ENCODE peak calls at places on chromosome 3, in nine cellular contexts. E is fibroblast of pulmonary artery, M is coronary artery, T is astrocyte of the spinal cord, L is AG04450, K is pancreas, D is WTC11, U is ovary, H is colonic mucosa. S is an unnamed sample.

GRCh38 chr3:175381685-175382084 is 522.6 kb downstream of the NAALADL2 start:
- DNase-seq in D (no peak), M (no peak), K (no peak), U (no peak), H (no peak), E (no peak), T (no peak), L (no peak), S (no peak)

GRCh38 chr3:123552095-123552714 is 32.6 kb downstream of the HACD2 start:
- DNase-seq in D (no peak), T (peak; percentile 10), E (peak; percentile 35), H (no peak), M (no peak), K (no peak), U (no peak), L (no peak), S (peak; percentile 27)

GRCh38 chr3:71120012-71120411 is 463.5 kb downstream of the FOXP1 start:
- DNase-seq in T (no peak), K (no peak), E (no peak), H (no peak), U (no peak), D (no peak), M (no peak), L (no peak), S (no peak)

GRCh38 chr3:188184649-188185048 is 30.7 kb downstream of the LPP start:
- DNase-seq in H (no peak), E (no peak), D (no peak), U (no peak), K (no peak), M (no peak), L (no peak), T (no peak), S (no peak)

GRCh38 chr3:173938159-173938558 is 540.6 kb downstream of the NLGN1 start:
- DNase-seq in L (no peak), T (peak; percentile 76), K (no peak), E (peak; percentile 56), M (no peak), H (no peak), D (no peak), U (no peak), S (peak; percentile 17)

GRCh38 chr3:134937256-134938023 is 142.4 kb downstream of the EPHB1 start:
- DNase-seq in D (peak; percentile 59), U (no peak), E (no peak), H (no peak), K (no peak), M (no peak), L (no peak), T (no peak), S (peak; percentile 9)

GRCh38 chr3:134300520-134300919 is 49.9 kb upstream of the RYK start:
- DNase-seq in L (no peak), H (no peak), T (no peak), K (no peak), D (peak; percentile 41), U (no peak), E (no peak), M (no peak), S (no peak)

GRCh38 chr3:190269096-190269495 is 53.1 kb downstream of the CLDN1 start:
- DNase-seq in E (peak; percentile 71), D (no peak), T (no peak), K (no peak), M (no peak), U (no peak), H (no peak), L (no peak), S (peak; percentile 7)

GRCh38 chr3:37986479-37987314 is 3.9 kb upstream of the VILL start:
- DNase-seq in U (no peak), H (peak; percentile 96), T (no peak), L (no peak), K (peak; percentile 95), E (no peak), M (peak; percentile 66), D (no peak), S (peak; percentile 50)

GRCh38 chr3:151265866-151266265 is 12.5 kb downstream of the P2RY14 start:
- DNase-seq in D (peak; percentile 51), E (no peak), K (no peak), L (no peak), M (no peak), U (no peak), H (no peak), T (no peak), S (no peak)

GRCh38 chr3:107884719-107885460 is 205.9 kb downstream of the CD47 start:
- DNase-seq in E (peak; percentile 80), T (peak; percentile 46), M (no peak), U (no peak), L (peak; percentile 10), H (no peak), K (no peak), D (no peak), S (peak; percentile 13)

GRCh38 chr3:111910806-111911205 is 51.7 kb downstream of the PHLDB2 start:
- DNase-seq in U (no peak), L (no peak), T (peak; percentile 69), M (no peak), K (no peak), E (peak; percentile 92), D (no peak), H (no peak), S (peak; percentile 27)

GRCh38 chr3:154615451-154615850 is 185.5 kb upstream of the GPR149 start:
- DNase-seq in K (no peak), M (no peak), U (no peak), E (no peak), H (no peak), D (no peak), L (no peak), T (no peak), S (peak; percentile 21)

GRCh38 chr3:187136936-187137335 is 2.4 kb downstream of the RPL39L start:
- DNase-seq in T (peak; percentile 35), K (no peak), M (no peak), H (no peak), E (peak; percentile 47), L (peak; percentile 13), U (no peak), D (no peak), S (peak; percentile 85)

GRCh38 chr3:187139126-187139894 is at the start of gene RPL39L:
- DNase-seq in E (peak; percentile 87), K (peak; percentile 61), M (peak; percentile 87), H (peak; percentile 88), T (peak; percentile 89), D (peak; percentile 91), U (peak; percentile 82), L (peak; percentile 45), S (peak; percentile 58)

GRCh38 chr3:187136347-187136746 is 2.9 kb downstream of the RPL39L start:
- DNase-seq in H (no peak), U (no peak), T (no peak), K (no peak), E (no peak), L (no peak), D (no peak), M (no peak), S (no peak)

GRCh38 chr3:187139895-187140253 is 578 bp upstream of the RPL39L start:
- DNase-seq in L (no peak), T (no peak), U (no peak), M (no peak), D (no peak), H (no peak), E (no peak), K (no peak), S (no peak)
- TF ChIP-seq CTCF in L (no peak), T (no peak), U (no peak), M (no peak), D (no peak), H (no peak), E (no peak), K (no peak), S (no peak)

GRCh38 chr3:87900061-87900460 is 158.7 kb downstream of the CGGBP1 start:
- DNase-seq in L (no peak), U (no peak), E (no peak), H (no peak), D (no peak), T (no peak), M (no peak), K (no peak), S (peak; percentile 3)
- TF ChIP-seq CTCF in L (no peak), U (no peak), E (no peak), H (peak; percentile 14), D (no peak), T (no peak), M (no peak), K (no peak), S (no peak)

GRCh38 chr3:138396752-138397410 is 37.5 kb upstream of the ESYT3 start:
- DNase-seq in U (no peak), H (no peak), D (no peak), T (no peak), L (no peak), E (no peak), K (no peak), M (no peak), S (no peak)

GRCh38 chr3:138399766-138400165 is 34.6 kb upstream of the ESYT3 start:
- DNase-seq in H (no peak), E (no peak), D (no peak), M (no peak), L (no peak), K (no peak), T (no peak), U (no peak), S (no peak)

GRCh38 chr3:138398791-138399575 is 35.4 kb upstream of the ESYT3 start:
- DNase-seq in M (no peak), D (no peak), T (no peak), U (peak; percentile 67), L (no peak), E (no peak), K (no peak), H (no peak), S (no peak)

GRCh38 chr3:138395865-138396751 is 38.3 kb upstream of the ESYT3 start:
- DNase-seq in M (no peak), T (no peak), H (no peak), D (no peak), L (no peak), K (no peak), E (no peak), U (no peak), S (no peak)

DNA sequence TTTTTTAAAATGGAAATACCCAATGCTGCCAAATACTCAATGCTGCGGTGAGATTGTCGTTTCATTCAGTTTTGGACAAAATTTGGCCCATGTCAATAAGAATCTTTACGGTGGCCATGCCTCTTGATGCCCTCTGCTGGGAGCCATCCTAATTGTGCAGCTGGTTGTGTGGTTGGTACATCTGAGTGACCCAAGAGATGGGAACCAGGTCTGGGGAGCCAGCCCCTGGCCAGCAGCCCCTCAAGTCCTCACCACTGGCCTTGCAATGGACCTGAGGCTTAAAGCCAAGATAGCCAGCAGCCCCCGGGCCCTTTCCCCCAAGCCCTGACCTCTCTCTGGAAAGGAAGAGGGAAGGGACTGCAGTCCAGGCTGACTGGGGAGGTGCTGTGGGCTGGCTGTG is 36.4 kb upstream of the ESYT3 start:
- DNase-seq in U (no peak), D (no peak), H (no peak), E (peak; percentile 7), T (no peak), M (no peak), K (no peak), L (no peak), S (peak; percentile 32)
- TF ChIP-seq CTCF in U (no peak), D (no peak), H (no peak), E (peak; percentile 13), T (peak; percentile 13), M (no peak), K (no peak), L (no peak), S (peak; percentile 36)

DNA sequence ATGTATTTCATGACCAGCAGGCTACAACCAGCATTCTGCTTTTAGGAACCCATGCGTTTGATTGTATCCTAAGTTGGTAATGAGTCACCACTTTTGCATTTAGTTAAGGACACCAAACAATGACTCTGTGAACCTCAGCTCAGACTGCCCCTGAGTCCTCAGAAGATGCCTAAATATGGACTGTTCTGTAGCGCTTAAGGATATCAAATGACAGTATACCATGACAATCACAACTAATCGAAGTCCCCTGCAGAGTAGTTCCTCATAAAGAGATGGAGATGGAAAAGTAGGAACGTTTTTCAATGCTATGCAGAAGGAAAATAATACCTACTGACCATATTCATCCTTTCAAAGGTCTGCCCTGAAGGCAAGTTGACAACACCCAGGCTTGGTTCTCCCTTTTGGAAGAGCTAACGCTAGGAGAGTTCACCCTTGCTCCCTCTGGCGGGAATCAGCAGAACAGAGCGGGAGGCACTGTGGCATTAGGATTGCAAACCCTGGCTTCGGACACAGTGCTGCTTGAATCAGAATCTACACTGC is 508.6 kb downstream of the FHIT start:
- DNase-seq in M (no peak), U (no peak), E (peak; percentile 17), K (no peak), L (no peak), D (peak; percentile 77), H (no peak), T (peak; percentile 78), S (peak; percentile 65)
- TF ChIP-seq CTCF in M (no peak), U (no peak), E (peak; percentile 12), K (no peak), L (peak; percentile 58), D (peak; percentile 27), H (no peak), T (peak; percentile 54), S (peak; percentile 26)

S was measured in MCF 10A.